ENCODE peak calls at places on chromosomes 5 and 9, in six cellular contexts. J is fibroblast of lung, H is astrocyte, V is PC-9, R is endothelial cell of umbilical vein, C is MM.1S. P is an unnamed sample.

GRCh38 chr5:110903966-110904365 is 165.2 kb downstream of the SLC25A46 start:
- DNase-seq in V (peak; percentile 43), C (no peak), R (no peak), J (peak; percentile 72), H (peak; percentile 67), P (no peak)

GRCh38 chr9:116774421-116774820 is 87.3 kb downstream of the TRIM32 start:
- DNase-seq in J (no peak), R (no peak), V (no peak), H (no peak), C (no peak), P (no peak)

GRCh38 chr5:98880151-98880550 is 48.7 kb downstream of the CHD1 start:
- DNase-seq in H (peak; percentile 64), V (peak; percentile 93), R (no peak), J (peak; percentile 70), C (no peak), P (peak; percentile 73)

GRCh38 chr9:119963798-119964372 is 594.6 kb upstream of the BRINP1 start:
- DNase-seq in H (peak; percentile 98), C (no peak), J (peak; percentile 98), V (peak; percentile 52), R (no peak), P (peak; percentile 74)

GRCh38 chr5:55766408-55766807 is 28.5 kb downstream of the DDX4 start:
- DNase-seq in H (no peak), J (no peak), V (no peak), R (no peak), C (no peak), P (no peak)

GRCh38 chr9:33818167-33818831 is 1.3 kb downstream of the UBE2R2 start:
- DNase-seq in V (peak; percentile 54), J (no peak), C (no peak), R (no peak), H (no peak), P (peak; percentile 26)

GRCh38 chr5:517535-518100 is 6.6 kb downstream of the SLC9A3 start:
- DNase-seq in J (no peak), C (no peak), V (no peak), H (no peak), R (no peak), P (no peak)

GRCh38 chr9:111094433-111095421 is 56.5 kb upstream of the LPAR1 start:
- DNase-seq in C (no peak), R (no peak), J (peak; percentile 78), H (peak; percentile 68), V (no peak), P (peak; percentile 43)

GRCh38 chr5:142420521-142420920 is 95.7 kb upstream of the SPRY4 start:
- DNase-seq in J (peak; percentile 8), R (no peak), C (no peak), V (no peak), H (no peak), P (no peak)

GRCh38 chr5:120919017-120919416 is 454.9 kb downstream of the PRR16 start:
- DNase-seq in J (no peak), R (no peak), C (no peak), H (no peak), V (no peak), P (no peak)

GRCh38 chr5:119347574-119347973 is 8.2 kb upstream of the TNFAIP8 start:
- DNase-seq in H (no peak), V (peak; percentile 34), R (no peak), C (peak; percentile 40), J (no peak), P (no peak)

GRCh38 chr9:34085581-34086500 is 37.2 kb upstream of the UBAP2 start:
- DNase-seq in R (no peak), H (no peak), C (no peak), V (no peak), J (no peak), P (no peak)

GRCh38 chr9:19148170-19148569 is 20.9 kb upstream of the PLIN2 start:
- DNase-seq in J (peak; percentile 31), C (no peak), H (no peak), R (no peak), V (no peak), P (no peak)

GRCh38 chr5:83417884-83418283 is 53.7 kb upstream of the VCAN start:
- DNase-seq in H (no peak), R (no peak), J (no peak), C (no peak), V (no peak), P (no peak)

GRCh38 chr9:11457809-11458785 is 845.3 kb upstream of the PTPRD start:
- DNase-seq in J (no peak), C (peak; percentile 91), R (no peak), H (no peak), V (no peak), P (no peak)

GRCh38 chr9:129596541-129597328 is 24.2 kb downstream of the C9orf50 start:
- DNase-seq in H (peak; percentile 72), J (peak; percentile 83), R (no peak), C (no peak), V (no peak), P (no peak)

GRCh38 chr5:85741972-85742371 is 875.8 kb upstream of the COX7C start:
- DNase-seq in C (no peak), H (no peak), J (no peak), R (no peak), V (no peak), P (no peak)
- H3K9me3 ChIP-seq in C (no peaks in the 10 kb centered on the region), H (peaks cover 7% of the 10 kb centered on the region), J (no peaks in the 10 kb centered on the region), R (peaks cover 6% of the 10 kb centered on the region), V (no peaks in the 10 kb centered on the region), P (no peaks in the 10 kb centered on the region)

DNA sequence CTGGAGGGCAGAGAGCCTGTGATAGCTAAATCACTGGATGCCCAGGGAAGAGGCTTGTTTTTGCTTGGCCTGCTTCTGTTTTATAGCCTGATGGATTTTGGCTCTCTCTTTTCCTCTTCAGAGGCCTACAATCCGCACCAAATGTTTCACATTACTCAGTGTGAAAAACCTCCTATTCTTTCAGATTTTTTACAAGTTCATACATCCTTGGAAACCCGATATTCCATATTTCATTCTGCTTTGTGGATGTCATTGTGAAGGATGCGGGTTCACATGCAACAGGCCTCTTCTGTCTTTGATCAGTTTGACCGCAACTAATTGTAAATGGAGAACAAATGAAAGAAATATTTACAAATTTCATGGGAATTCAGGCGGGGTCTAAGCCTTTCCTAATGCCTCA is 269.9 kb downstream of the DMRT2 start:
- DNase-seq in C (no peak), V (no peak), J (no peak), H (no peak), R (no peak), P (no peak)
- TF ChIP-seq EZH2 in C (no peak), V (no peak), J (no peak), H (no peak), R (no peak), P (no peak)

GRCh38 chr9:16012621-16013020 is 459.8 kb downstream of the CCDC171 start:
- DNase-seq in R (no peak), V (no peak), H (peak; percentile 78), C (no peak), J (peak; percentile 84), P (peak; percentile 36)
- H3K9me3 ChIP-seq in R (no peaks in the 10 kb centered on the region), V (peaks cover 3% of the 10 kb centered on the region), H (peaks cover 1% of the 10 kb centered on the region), C (no peaks in the 10 kb centered on the region), J (no peaks in the 10 kb centered on the region), P (peaks cover 3% of the 10 kb centered on the region)

GRCh38 chr5:132294728-132295504 is 722 bp downstream of the SLC22A4 start:
- DNase-seq in R (peak; percentile 91), V (peak; percentile 87), J (peak; percentile 79), C (peak; percentile 12), H (peak; percentile 71), P (peak; percentile 86)
- TF ChIP-seq EZH2 in R (no peak), V (no peak), J (no peak), C (no peak), H (no peak), P (no peak)

P was measured in mammary epithelial cell.